ENCODE peak calls at places on chromosomes 13 and 19, in four cellular contexts. M is T follicular helper cell; V is activated CD8-positive, alpha-beta memory T cell treated with anti-CD3 and anti-CD28 coated beads for 1 hour; Y is stimulated activated CD8-positive, alpha-beta memory T cell treated with anti-CD3 and anti-CD28 coated beads, Interleukin-4, amount 100 ng/mL, for 1 hour. U is an unnamed sample.

GRCh38 chr13:50244913-50245574 is 229.8 kb downstream of the KCNRG start:
- DNase-seq in M (no peak), V (no peak), Y (no peak), U (peak)

GRCh38 chr13:99981115-99982020 is at the start of gene ZIC2:
- DNase-seq in M (no peak), Y (no peak), V (no peak), U (no peak)

GRCh38 chr19:41904118-41904870 is 21.3 kb downstream of the ARHGEF1 start:
- DNase-seq in Y (no peak), M (no peak), V (no peak), U (peak)

GRCh38 chr19:55224038-55224665 is 4.4 kb downstream of the TMEM86B start:
- DNase-seq in M (no peak), V (no peak), Y (no peak), U (no peak)

GRCh38 chr19:42360787-42361544 is 29.1 kb downstream of the CNFN start:
- DNase-seq in V (no peak), Y (no peak), M (no peak), U (peak)

GRCh38 chr19:38211206-38211605 is 12.8 kb downstream of the DPF1 start:
- DNase-seq in Y (no peak), V (no peak), M (no peak), U (peak)

GRCh38 chr19:10748924-10749434 is 31.1 kb downstream of the DNM2 start:
- DNase-seq in V (no peak), Y (no peak), M (no peak), U (peak)

GRCh38 chr13:98909016-98909415 is 68.8 kb downstream of the DOCK9 start:
- DNase-seq in Y (no peak), V (no peak), M (no peak), U (no peak)

GRCh38 chr19:16249826-16250434 is 52.2 kb downstream of the AP1M1 start:
- DNase-seq in M (no peak), V (no peak), Y (no peak), U (no peak)

GRCh38 chr19:44726465-44726864 is 22.0 kb upstream of the BCL3 start:
- DNase-seq in V (no peak), Y (no peak), M (no peak), U (no peak)

GRCh38 chr13:76266566-76266965 is 619.6 kb downstream of the KCTD12 start:
- DNase-seq in Y (no peak), M (no peak), V (no peak), U (no peak)

GRCh38 chr19:45119582-45119981 is 26.6 kb downstream of the PPP1R37 start:
- DNase-seq in M (no peak), Y (no peak), V (no peak), U (peak)

GRCh38 chr13:60155978-60156377 is 7.8 kb downstream of the DIAPH3 start:
- DNase-seq in M (no peak), Y (no peak), V (no peak), U (peak)

GRCh38 chr13:47092202-47092601 is 195.3 kb upstream of the HTR2A start:
- DNase-seq in Y (no peak), M (no peak), V (no peak), U (no peak)

GRCh38 chr13:28031220-28031903 is 42.9 kb upstream of the URAD start:
- DNase-seq in M (no peak), Y (no peak), V (no peak), U (no peak)

GRCh38 chr13:77138813-77139212 is 111.9 kb upstream of the FBXL3 start:
- DNase-seq in M (no peak), Y (no peak), V (no peak), U (no peak)

GRCh38 chr19:57815247-57816075 is 748 bp upstream of the ZNF552 start:
- DNase-seq in Y (no peak), M (no peak), V (no peak), U (no peak)

GRCh38 chr13:111184685-111185401 is 69.7 kb downstream of the ARHGEF7 start:
- DNase-seq in V (no peak), M (no peak), Y (no peak), U (peak)

GRCh38 chr13:48235100-48235813 is 2.3 kb downstream of the ITM2B start:
- DNase-seq in V (no peak), Y (no peak), M (no peak), U (peak)

GRCh38 chr19:46571495-46571894 is 29.6 kb upstream of the CALM3 start:
- DNase-seq in V (no peak), Y (no peak), M (no peak), U (peak)

GRCh38 chr13:40993119-40993518 is 26.0 kb downstream of the ELF1 start:
- DNase-seq in M (no peak), V (no peak), Y (no peak), U (peak)

GRCh38 chr13:107450931-107451330 is 764.4 kb downstream of the LIG4 start:
- DNase-seq in Y (no peak), M (no peak), V (no peak), U (no peak)

GRCh38 chr19:8208119-8208709 is 956 bp upstream of the CERS4 start:
- DNase-seq in Y (no peak), M (no peak), V (no peak), U (no peak)

GRCh38 chr13:111865046-111865445 is 201.9 kb upstream of the SOX1 start:
- DNase-seq in V (no peak), Y (no peak), M (no peak), U (no peak)

GRCh38 chr13:75761373-75761772 is 125.2 kb downstream of the LMO7 start:
- DNase-seq in V (no peak), Y (no peak), M (no peak), U (peak)

GRCh38 chr13:113831061-113831460 is 32.8 kb downstream of the GAS6 start:
- DNase-seq in Y (no peak), V (no peak), M (no peak), U (no peak)

GRCh38 chr19:34482380-34483250 is 1.1 kb downstream of the WTIP start:
- DNase-seq in M (no peak), V (no peak), Y (no peak), U (peak)

GRCh38 chr13:111661776-111662175 is 341.3 kb downstream of the TEX29 start:
- DNase-seq in Y (no peak), V (no peak), M (no peak), U (no peak)

GRCh38 chr13:31903072-31903815 is 128.3 kb upstream of the FRY start:
- DNase-seq in Y (no peak), V (no peak), M (no peak), U (peak)

U was measured in NCI-H69.